ENCODE peak calls at places on chromosomes 4 and X, in ten cellular contexts. U, Q, Z, P, X, W, K, J, V and C are unnamed samples.
A peak's percentile ranks its signal among the peaks of the same experiment; 100 is the strongest.

GRCh38 chr4:74038161-74039064 is at the start of gene CXCL3:
- DNase-seq in U (peak; percentile 94), Q (peak; percentile 69), Z (peak; percentile 72), P (peak; percentile 67), X (peak; percentile 95), W (no peak), K (peak; percentile 40), J (peak; percentile 56), V (peak; percentile 85), C (no peak)

GRCh38 chrX:56813318-56813837 is 84.3 kb downstream of the NBDY start:
- DNase-seq in U (peak; percentile 96), Q (peak; percentile 91), Z (peak; percentile 51), P (peak; percentile 78), X (no peak), W (no peak), K (peak; percentile 31), J (no peak), V (peak; percentile 45), C (no peak)

GRCh38 chr4:82247171-82247570 is 126.6 kb downstream of the HNRNPD start:
- DNase-seq in U (peak; percentile 57), Q (no peak), Z (no peak), P (peak; percentile 76), X (no peak), W (no peak), K (no peak), J (no peak), V (no peak), C (no peak)

GRCh38 chr4:186685744-186686143 is 37.9 kb downstream of the FAT1 start:
- DNase-seq in U (peak; percentile 72), Q (peak; percentile 90), Z (peak; percentile 71), P (peak; percentile 80), X (no peak), W (peak; percentile 35), K (peak; percentile 92), J (no peak), V (peak; percentile 75), C (no peak)

GRCh38 chr4:41145571-41146078 is 68.7 kb downstream of the APBB2 start:
- DNase-seq in U (peak; percentile 48), Q (peak; percentile 45), Z (peak; percentile 54), P (no peak), X (no peak), W (no peak), K (peak; percentile 45), J (no peak), V (peak; percentile 46), C (no peak)

GRCh38 chrX:15447985-15448639 is 45.0 kb downstream of the PIR start:
- DNase-seq in U (peak; percentile 23), Q (peak; percentile 49), Z (no peak), P (no peak), X (no peak), W (no peak), K (peak; percentile 54), J (peak; percentile 8), V (peak; percentile 62), C (no peak)

GRCh38 chrX:129697204-129697829 is 41.5 kb upstream of the XPNPEP2 start:
- DNase-seq in U (no peak), Q (no peak), Z (no peak), P (no peak), X (no peak), W (no peak), K (no peak), J (no peak), V (no peak), C (no peak)

GRCh38 chrX:134898450-134898849 is 92.3 kb upstream of the SMIM10 start:
- DNase-seq in U (no peak), Q (peak; percentile 29), Z (peak; percentile 54), P (no peak), X (no peak), W (no peak), K (peak; percentile 45), J (no peak), V (peak; percentile 47), C (peak; percentile 12)

GRCh38 chr4:152265149-152265621 is 270.7 kb downstream of the FBXW7 start:
- DNase-seq in U (peak; percentile 90), Q (no peak), Z (peak; percentile 57), P (no peak), X (no peak), W (no peak), K (peak; percentile 92), J (no peak), V (no peak), C (no peak)

GRCh38 chr4:59612235-59612634 is 1587.9 kb upstream of the ADGRL3 start:
- DNase-seq in U (peak; percentile 58), Q (peak; percentile 37), Z (peak; percentile 61), P (peak; percentile 9), X (no peak), W (no peak), K (peak; percentile 2), J (no peak), V (peak; percentile 72), C (no peak)

GRCh38 chrX:135973025-135973547 is 702 bp downstream of the MMGT1 start:
- DNase-seq in U (peak; percentile 9), Q (peak; percentile 46), Z (peak; percentile 31), P (no peak), X (peak; percentile 38), W (no peak), K (peak; percentile 13), J (no peak), V (peak; percentile 42), C (no peak)

GRCh38 chrX:12563121-12563520 is 228.1 kb upstream of the PRPS2 start:
- DNase-seq in U (peak; percentile 70), Q (no peak), Z (peak; percentile 14), P (no peak), X (no peak), W (no peak), K (peak; percentile 38), J (no peak), V (no peak), C (no peak)

GRCh38 chr4:153152453-153153338 is 51.5 kb upstream of the TRIM2 start:
- DNase-seq in U (peak; percentile 16), Q (peak; percentile 53), Z (peak; percentile 41), P (peak; percentile 78), X (peak; percentile 81), W (no peak), K (peak; percentile 23), J (peak; percentile 56), V (peak; percentile 60), C (peak; percentile 50)

GRCh38 chr4:153488006-153488718 is 22.0 kb downstream of the TMEM131L start:
- DNase-seq in U (peak; percentile 69), Q (no peak), Z (peak; percentile 28), P (no peak), X (no peak), W (no peak), K (peak; percentile 53), J (no peak), V (no peak), C (no peak)

GRCh38 chr4:95547708-95548471 is 883 bp downstream of the UNC5C start:
- DNase-seq in U (peak; percentile 53), Q (peak; percentile 26), Z (no peak), P (no peak), X (peak; percentile 23), W (no peak), K (no peak), J (peak; percentile 46), V (peak; percentile 74), C (no peak)

GRCh38 chr4:61085534-61085933 is 114.6 kb upstream of the ADGRL3 start:
- DNase-seq in U (no peak), Q (no peak), Z (no peak), P (no peak), X (no peak), W (no peak), K (no peak), J (no peak), V (no peak), C (no peak)
- H3K9ac ChIP-seq in U (no peak overlapping the region), Q (no peak overlapping the region), Z (no peak overlapping the region), P (no peak overlapping the region), X (no peak overlapping the region), W (no peak overlapping the region), K (no peak overlapping the region), J (no peak overlapping the region), V (no peak overlapping the region), C (no peak overlapping the region)

GRCh38 chr4:67658302-67658701 is 42.7 kb downstream of the UBA6 start:
- DNase-seq in U (peak; percentile 14), Q (no peak), Z (no peak), P (no peak), X (no peak), W (no peak), K (no peak), J (no peak), V (no peak), C (no peak)

GRCh38 chr4:67660418-67660817 is 40.5 kb downstream of the UBA6 start:
- DNase-seq in U (no peak), Q (no peak), Z (no peak), P (peak; percentile 22), X (no peak), W (no peak), K (no peak), J (no peak), V (no peak), C (no peak)

GRCh38 chr4:67659065-67659464 is 41.9 kb downstream of the UBA6 start:
- DNase-seq in U (no peak), Q (no peak), Z (no peak), P (no peak), X (no peak), W (no peak), K (no peak), J (no peak), V (no peak), C (no peak)
- H3K36me3 ChIP-seq in U (peaks cover 28% of the 10 kb centered on the region), Q (peaks cover 55% of the 10 kb centered on the region), Z (peaks cover 11% of the 10 kb centered on the region), P (peaks cover 10% of the 10 kb centered on the region), X (peaks cover 13% of the 10 kb centered on the region), W (peaks cover 20% of the 10 kb centered on the region), K (peaks cover 20% of the 10 kb centered on the region), J (peaks cover 17% of the 10 kb centered on the region), V (peaks cover 52% of the 10 kb centered on the region), C (peaks cover 60% of the 10 kb centered on the region)

GRCh38 chr4:119525771-119526712 is 102.6 kb downstream of the PDE5A start:
- DNase-seq in U (no peak), Q (peak; percentile 35), Z (peak; percentile 31), P (no peak), X (no peak), W (no peak), K (peak; percentile 43), J (no peak), V (no peak), C (no peak)
- H3K9ac ChIP-seq in U (no peak overlapping the region), Q (no peak overlapping the region), Z (no peak overlapping the region), P (no peak overlapping the region), X (no peak overlapping the region), W (no peak overlapping the region), K (peak overlapping the region; percentile 55), J (no peak overlapping the region), V (peak overlapping the region; percentile 15), C (no peak overlapping the region)

GRCh38 chr4:3215256-3215655 is 33.7 kb upstream of the MSANTD1 start:
- DNase-seq in U (no peak), Q (no peak), Z (no peak), P (no peak), X (no peak), W (no peak), K (no peak), J (no peak), V (no peak), C (no peak)

GRCh38 chr4:3217771-3218170 is 31.2 kb upstream of the MSANTD1 start:
- DNase-seq in U (no peak), Q (no peak), Z (no peak), P (no peak), X (no peak), W (no peak), K (no peak), J (no peak), V (no peak), C (no peak)

GRCh38 chr4:3213661-3214250 is 35.2 kb upstream of the MSANTD1 start:
- DNase-seq in U (no peak), Q (no peak), Z (no peak), P (no peak), X (no peak), W (no peak), K (no peak), J (no peak), V (no peak), C (no peak)

GRCh38 chr4:3217266-3217665 is 31.7 kb upstream of the MSANTD1 start:
- DNase-seq in U (no peak), Q (no peak), Z (no peak), P (no peak), X (no peak), W (no peak), K (no peak), J (no peak), V (no peak), C (no peak)

GRCh38 chr4:3215733-3216132 is 33.2 kb upstream of the MSANTD1 start:
- DNase-seq in U (no peak), Q (no peak), Z (no peak), P (no peak), X (no peak), W (no peak), K (no peak), J (no peak), V (no peak), C (no peak)
- H3K36me3 ChIP-seq in U (peaks cover 11% of the 10 kb centered on the region), Q (peaks cover 20% of the 10 kb centered on the region), Z (peaks cover 17% of the 10 kb centered on the region), P (peaks cover 31% of the 10 kb centered on the region), X (peaks cover 5% of the 10 kb centered on the region), W (peaks cover 25% of the 10 kb centered on the region), K (peaks cover 57% of the 10 kb centered on the region), J (peaks cover 46% of the 10 kb centered on the region), V (peaks cover 85% of the 10 kb centered on the region), C (peaks cover 55% of the 10 kb centered on the region)